ENCODE peak calls at places on chromosomes 13 and 19, in four cellular contexts. J is GM04504, M is dermis blood vessel endothelial cell, K is RWPE1. O is an unnamed sample.

GRCh38 chr13:53311561-53311960 is 282.9 kb downstream of the OLFM4 start:
- DNase-seq in M (no peak), K (no peak), J (no peak), O (no peak)

GRCh38 chr19:31338069-31338767 is 11.0 kb downstream of the TSHZ3 start:
- DNase-seq in K (no peak), M (no peak), J (no peak), O (peak)

GRCh38 chr13:80199585-80200292 is 141.2 kb downstream of the SPRY2 start:
- DNase-seq in J (no peak), M (no peak), K (no peak), O (no peak)

GRCh38 chr19:4058696-4059492 is 7.8 kb downstream of the ZBTB7A start:
- DNase-seq in J (no peak), K (no peak), M (no peak), O (no peak)

GRCh38 chr13:111262715-111263114 is 57.7 kb upstream of the TEX29 start:
- DNase-seq in M (no peak), J (no peak), K (no peak), O (no peak)

GRCh38 chr13:78875792-78876580 is 217.0 kb upstream of the OBI1 start:
- DNase-seq in K (no peak), M (no peak), J (no peak), O (no peak)

GRCh38 chr19:29678484-29679106 is 13.3 kb downstream of the PLEKHF1 start:
- DNase-seq in J (no peak), M (no peak), K (no peak), O (peak)

GRCh38 chr13:30049692-30050091 is 199.3 kb upstream of the UBL3 start:
- DNase-seq in M (no peak), J (no peak), K (no peak), O (no peak)

O was measured in uterus.